ENCODE peak calls at places on chromosomes 7 and 10, in eight cellular contexts. Q, A, D, O, T, X, C and P are unnamed samples. For H3K27me3, the result is how much of the 10 kb centered on the place peaks cover.

GRCh38 chr7:155846936-155847335 is 34.7 kb upstream of the SHH start:
- DNase-seq in Q (no peak), A (no peak), D (no peak), O (no peak), T (no peak), X (no peak), C (no peak), P (no peak)

GRCh38 chr7:30840176-30841024 is 69.2 kb downstream of the MINDY4 start:
- DNase-seq in Q (no peak), A (no peak), D (no peak), O (no peak), T (no peak), X (no peak), C (no peak), P (no peak)

GRCh38 chr10:61896854-61897661 is 4.4 kb upstream of the ARID5B start:
- DNase-seq in Q (peak), A (peak), D (peak), O (peak), T (peak), X (peak), C (peak), P (peak)

GRCh38 chr7:114217026-114217425 is 197.6 kb upstream of the FOXP2 start:
- DNase-seq in Q (no peak), A (peak), D (no peak), O (peak), T (no peak), X (no peak), C (no peak), P (no peak)

GRCh38 chr10:98244586-98244985 is 23.4 kb downstream of the LOXL4 start:
- DNase-seq in Q (no peak), A (no peak), D (no peak), O (no peak), T (no peak), X (no peak), C (no peak), P (peak)

GRCh38 chr7:36092221-36092771 is 60.8 kb upstream of the EEPD1 start:
- DNase-seq in Q (no peak), A (no peak), D (no peak), O (no peak), T (no peak), X (no peak), C (no peak), P (no peak)

GRCh38 chr7:131249003-131249402 is 78.7 kb upstream of the MKLN1 start:
- DNase-seq in Q (peak), A (no peak), D (peak), O (peak), T (peak), X (no peak), C (no peak), P (peak)

GRCh38 chr10:102616071-102616770 is 28.1 kb upstream of the TRIM8 start:
- DNase-seq in Q (no peak), A (no peak), D (no peak), O (no peak), T (no peak), X (no peak), C (no peak), P (peak)

GRCh38 chr10:77501152-77501845 is 136.3 kb downstream of the KCNMA1 start:
- DNase-seq in Q (no peak), A (peak), D (no peak), O (peak), T (no peak), X (no peak), C (no peak), P (no peak)

GRCh38 chr7:152076940-152077933 is 51.8 kb downstream of the GALNT11 start:
- DNase-seq in Q (peak), A (no peak), D (no peak), O (peak), T (no peak), X (no peak), C (no peak), P (peak)

GRCh38 chr7:113087278-113087998 is 811 bp upstream of the GPR85 start:
- DNase-seq in Q (no peak), A (no peak), D (no peak), O (peak), T (no peak), X (no peak), C (no peak), P (no peak)

GRCh38 chr10:6162589-6163356 is 40.0 kb upstream of the PFKFB3 start:
- DNase-seq in Q (no peak), A (no peak), D (peak), O (peak), T (no peak), X (no peak), C (no peak), P (no peak)

GRCh38 chr7:115477193-115477651 is 553.3 kb downstream of the TFEC start:
- DNase-seq in Q (no peak), A (no peak), D (peak), O (peak), T (no peak), X (no peak), C (no peak), P (peak)

GRCh38 chr7:85525661-85526060 is 338.8 kb upstream of the SEMA3D start:
- DNase-seq in Q (no peak), A (no peak), D (no peak), O (peak), T (no peak), X (no peak), C (no peak), P (no peak)

GRCh38 chr7:101555921-101556275 is 73.2 kb downstream of the MYL10 start:
- DNase-seq in Q (peak), A (no peak), D (no peak), O (no peak), T (no peak), X (no peak), C (no peak), P (no peak)

GRCh38 chr10:12656518-12657142 is 307.3 kb downstream of the CAMK1D start:
- DNase-seq in Q (no peak), A (peak), D (no peak), O (peak), T (no peak), X (no peak), C (peak), P (no peak)

GRCh38 chr10:126407831-126408230 is 19.6 kb upstream of the ADAM12 start:
- DNase-seq in Q (no peak), A (no peak), D (no peak), O (peak), T (no peak), X (no peak), C (no peak), P (no peak)

GRCh38 chr7:117157121-117157870 is 165.6 kb downstream of the WNT2 start:
- DNase-seq in Q (no peak), A (no peak), D (peak), O (peak), T (peak), X (no peak), C (no peak), P (peak)

GRCh38 chr7:82081644-82082224 is 311.9 kb upstream of the HGF start:
- DNase-seq in Q (no peak), A (no peak), D (no peak), O (no peak), T (no peak), X (no peak), C (no peak), P (no peak)

GRCh38 chr10:78458983-78459638 is 425.4 kb downstream of the RPS24 start:
- DNase-seq in Q (no peak), A (no peak), D (no peak), O (peak), T (no peak), X (no peak), C (no peak), P (no peak)

GRCh38 chr7:4882169-4882741 is 1.3 kb downstream of the RADIL start:
- DNase-seq in Q (no peak), A (no peak), D (peak), O (peak), T (peak), X (no peak), C (no peak), P (peak)
- H3K4me3 ChIP-seq in Q (peak), A (peak), D (peak), O (peak), T (peak), X (peak), C (no peak), P (peak)

GRCh38 chr7:21580073-21580521 is 37.3 kb downstream of the DNAH11 start:
- DNase-seq in Q (no peak), A (no peak), D (no peak), O (peak), T (no peak), X (no peak), C (no peak), P (no peak)

GRCh38 chr7:21587139-21587773 is 44.4 kb downstream of the DNAH11 start:
- DNase-seq in Q (no peak), A (no peak), D (no peak), O (no peak), T (no peak), X (no peak), C (no peak), P (no peak)

GRCh38 chr7:21579341-21580072 is 36.7 kb downstream of the DNAH11 start:
- DNase-seq in Q (no peak), A (no peak), D (no peak), O (peak), T (no peak), X (no peak), C (no peak), P (no peak)

GRCh38 chr7:21585070-21585724 is 42.4 kb downstream of the DNAH11 start:
- DNase-seq in Q (no peak), A (no peak), D (no peak), O (no peak), T (no peak), X (no peak), C (no peak), P (no peak)
- H3K27ac ChIP-seq in Q (no peak), A (no peak), D (no peak), O (no peak), T (no peak), X (no peak), C (no peak), P (no peak)

GRCh38 chr7:138801256-138801655 is 3.3 kb upstream of the ATP6V0A4 start:
- DNase-seq in Q (no peak), A (no peak), D (no peak), O (no peak), T (no peak), X (no peak), C (no peak), P (no peak)

GRCh38 chr7:138797715-138798320 is at the start of the genes ATP6V0A4 and TMEM213:
- DNase-seq in Q (peak), A (no peak), D (no peak), O (no peak), T (no peak), X (no peak), C (peak), P (no peak)

GRCh38 chr7:138802706-138803105 is 4.7 kb upstream of the ATP6V0A4 start:
- DNase-seq in Q (no peak), A (no peak), D (no peak), O (no peak), T (no peak), X (no peak), C (no peak), P (no peak)

GRCh38 chr7:138798836-138799235 is 840 bp upstream of the ATP6V0A4 start:
- DNase-seq in Q (no peak), A (no peak), D (no peak), O (no peak), T (no peak), X (no peak), C (no peak), P (no peak)

GRCh38 chr7:138799336-138799965 is 1.5 kb upstream of the ATP6V0A4 start:
- DNase-seq in Q (no peak), A (no peak), D (no peak), O (no peak), T (no peak), X (no peak), C (no peak), P (no peak)
- H3K27me3 ChIP-seq in Q (under half), A (under half), D (under half), O (under half), T (under half), X (under half), C (under half), P (under half)

DNA sequence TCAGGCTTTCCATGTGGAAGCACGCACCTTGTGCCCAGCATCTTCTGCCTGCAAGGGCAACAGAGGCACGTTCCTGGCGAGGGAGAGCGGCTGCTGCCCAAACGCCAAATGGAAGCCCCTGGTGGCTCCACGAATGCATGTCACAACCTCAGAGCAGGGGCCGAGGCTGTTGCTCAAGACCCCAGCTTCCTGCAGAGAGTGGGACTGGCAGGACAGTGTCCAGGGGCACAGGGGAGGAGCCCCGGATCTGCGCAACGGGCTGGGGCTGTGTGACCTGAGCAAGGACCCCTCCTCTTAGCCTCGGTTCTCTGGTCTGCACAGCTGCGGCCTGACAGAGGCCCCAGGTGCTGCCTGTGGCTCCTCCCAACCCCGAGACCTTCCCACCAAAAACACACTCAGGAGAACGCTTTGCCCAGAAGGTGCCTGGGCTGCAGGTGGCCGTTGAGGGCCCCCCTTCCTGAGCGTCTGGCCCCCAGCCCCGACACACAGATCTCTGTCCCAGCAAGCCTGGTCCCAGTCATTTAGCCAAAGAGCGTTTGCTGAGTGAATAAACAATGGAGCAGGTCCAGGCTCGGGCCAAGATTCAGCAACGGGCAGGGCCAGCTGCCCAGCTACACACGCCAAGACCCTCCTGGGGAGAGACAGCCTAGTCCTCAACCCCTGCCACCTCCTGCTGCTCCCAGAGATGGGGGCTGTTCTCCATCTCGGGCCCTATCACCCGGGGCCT is 1.2 kb downstream of the MICALL2 start:
- DNase-seq in Q (no peak), A (no peak), D (no peak), O (peak), T (no peak), X (no peak), C (no peak), P (no peak)
- H3K4me3 ChIP-seq in Q (peak), A (peak), D (peak), O (peak), T (peak), X (peak), C (peak), P (peak)

GRCh38 chr7:44750921-44751571 is 2.4 kb downstream of the ZMIZ2 start:
- DNase-seq in Q (peak), A (no peak), D (no peak), O (no peak), T (no peak), X (peak), C (peak), P (peak)
- H3K27ac ChIP-seq in Q (peak), A (no peak), D (no peak), O (no peak), T (no peak), X (peak), C (no peak), P (peak)

DNA sequence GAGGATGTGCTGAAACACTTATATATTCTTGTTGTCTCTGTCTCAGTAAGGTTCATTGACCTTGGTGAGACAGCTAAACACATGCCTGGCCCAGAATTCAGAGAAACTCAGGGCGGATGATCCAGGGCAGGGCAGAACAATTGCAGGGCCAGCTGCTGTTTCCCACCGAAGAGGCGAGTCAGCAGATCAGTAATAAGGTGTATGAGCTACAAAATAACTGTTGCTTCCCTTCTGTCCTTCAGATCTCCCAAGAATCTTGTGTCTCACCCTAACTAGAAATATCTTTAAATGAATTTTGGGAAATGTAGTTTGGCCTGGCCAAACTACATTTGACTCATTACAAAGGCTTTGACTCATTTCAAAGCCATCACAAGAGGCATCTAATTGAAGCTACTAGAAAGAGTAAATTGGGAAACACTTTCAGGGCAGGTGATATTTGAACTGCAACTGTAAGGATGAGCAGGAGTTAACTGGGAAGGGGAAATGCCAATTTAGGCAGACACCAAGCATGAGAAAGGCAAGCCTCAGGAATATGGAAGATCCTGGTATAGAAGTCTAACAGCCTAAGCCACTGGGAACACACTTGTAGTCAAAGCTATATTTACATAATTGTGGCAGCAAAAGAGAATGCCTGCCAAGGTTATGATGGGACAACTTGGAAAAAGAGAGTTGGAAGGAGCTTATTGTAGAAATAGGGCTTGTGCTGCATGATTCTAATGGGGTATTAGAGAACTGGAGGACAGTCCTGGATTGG is 24.5 kb upstream of the CELF2 start:
- DNase-seq in Q (no peak), A (no peak), D (no peak), O (no peak), T (no peak), X (no peak), C (no peak), P (no peak)
- H3K27me3 ChIP-seq in Q (under half), A (under half), D (under half), O (under half), T (under half), X (under half), C (under half), P (under half)

DNA sequence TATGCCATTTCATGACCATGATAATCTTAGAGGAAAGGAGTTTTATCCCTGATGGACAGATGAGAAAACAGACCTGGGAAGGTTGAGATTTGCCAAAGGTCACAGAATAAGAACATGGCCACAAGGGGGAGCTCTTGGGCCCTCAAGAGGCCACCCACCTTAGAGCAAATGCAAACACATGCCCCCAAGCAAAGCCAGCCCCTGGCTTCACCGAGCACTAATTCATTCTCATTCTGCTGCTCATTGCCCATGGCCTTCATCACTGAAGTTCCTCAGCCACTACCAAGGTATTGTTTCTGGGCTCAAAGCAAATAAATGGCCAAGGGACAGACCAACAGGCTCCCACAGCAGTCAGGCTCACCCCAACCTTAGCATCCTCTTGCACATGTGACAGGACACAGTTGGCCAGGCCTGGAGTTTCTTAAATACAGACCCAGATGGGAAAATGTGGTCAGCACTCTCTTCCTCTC is 44.2 kb downstream of the PDLIM1 start:
- DNase-seq in Q (peak), A (peak), D (peak), O (peak), T (peak), X (peak), C (peak), P (peak)
- H3K4me3 ChIP-seq in Q (no peak), A (no peak), D (no peak), O (peak), T (no peak), X (no peak), C (no peak), P (no peak)